ENCODE peak calls at places on chromosomes 7 and 10, in five cellular contexts. O is M059J, N is T-helper 9 cell, T is HL-60, S is COR-L47. E is an unnamed sample.

GRCh38 chr10:21195149-21195731 is 298.1 kb upstream of the NEBL start:
- DNase-seq in O (no peak), N (no peak), T (no peak), S (no peak), E (no peak)

GRCh38 chr10:25556457-25556856 is 377.6 kb upstream of the MYO3A start:
- DNase-seq in O (peak), N (no peak), T (no peak), S (no peak), E (no peak)

GRCh38 chr7:92836489-92837213 is at the start of gene CDK6:
- DNase-seq in O (peak), N (peak), T (peak), S (no peak), E (peak)

GRCh38 chr10:79350407-79351154 is 3.3 kb downstream of the PPIF start:
- DNase-seq in O (no peak), N (no peak), T (no peak), S (no peak), E (no peak)

GRCh38 chr7:104327963-104328307 is 468 bp upstream of the LHFPL3 start:
- DNase-seq in O (no peak), N (no peak), T (no peak), S (no peak), E (no peak)

GRCh38 chr10:70477661-70478162 is 855 bp upstream of the PALD1 start:
- DNase-seq in O (peak), N (peak), T (peak), S (no peak), E (no peak)

GRCh38 chr10:13053794-13054462 is 46.0 kb upstream of the OPTN start:
- DNase-seq in O (no peak), N (no peak), T (no peak), S (no peak), E (no peak)

GRCh38 chr7:28165971-28166955 is 14.3 kb downstream of the JAZF1 start:
- DNase-seq in O (peak), N (no peak), T (no peak), S (no peak), E (no peak)

GRCh38 chr7:14196555-14196954 is 207.1 kb upstream of the ETV1 start:
- DNase-seq in O (peak), N (no peak), T (no peak), S (no peak), E (no peak)

GRCh38 chr7:47809387-47809786 is 138.9 kb downstream of the PKD1L1 start:
- DNase-seq in O (no peak), N (no peak), T (no peak), S (no peak), E (no peak)

GRCh38 chr7:20340839-20341238 is 10.1 kb downstream of the ITGB8 start:
- DNase-seq in O (no peak), N (no peak), T (no peak), S (no peak), E (no peak)

GRCh38 chr10:66835400-66835799 is 90.4 kb upstream of the LRRTM3 start:
- DNase-seq in O (no peak), N (no peak), T (no peak), S (no peak), E (no peak)

GRCh38 chr10:70678757-70679489 is 6.6 kb downstream of the ADAMTS14 start:
- DNase-seq in O (peak), N (no peak), T (no peak), S (no peak), E (no peak)

GRCh38 chr10:26779176-26779860 is 81.4 kb downstream of the ABI1 start:
- DNase-seq in O (no peak), N (no peak), T (peak), S (no peak), E (no peak)

GRCh38 chr7:108415821-108416536 is 40.3 kb downstream of the NRCAM start:
- DNase-seq in O (peak), N (no peak), T (peak), S (peak), E (no peak)

GRCh38 chr7:128030999-128031681 is at the start of gene LRRC4:
- DNase-seq in O (peak), N (no peak), T (peak), S (peak), E (peak)

GRCh38 chr7:20343211-20343610 is 12.5 kb downstream of the ITGB8 start:
- DNase-seq in O (no peak), N (no peak), T (no peak), S (no peak), E (no peak)

E was measured in progenitor cell of endocrine pancreas.